ENCODE peak calls at places on chromosomes 4 and X, in four cellular contexts. C is spleen, E is foreskin fibroblast, M is uterus. D is an unnamed sample.

GRCh38 chr4:124053872-124054538 is 657.4 kb downstream of the SPRY1 start:
- DNase-seq in C (no peak), E (peak), M (no peak), D (no peak)

GRCh38 chr4:188430384-188430783 is 291.1 kb downstream of the TRIML1 start:
- DNase-seq in C (no peak), E (no peak), M (no peak), D (no peak)

GRCh38 chrX:81957900-81958545 is 756.1 kb downstream of the SH3BGRL start:
- DNase-seq in C (no peak), E (no peak), M (no peak), D (no peak)

GRCh38 chr4:41329361-41329760 is 72.6 kb downstream of the UCHL1 start:
- DNase-seq in C (no peak), E (no peak), M (no peak), D (no peak)

GRCh38 chrX:150587585-150588503 is 19.4 kb downstream of the MTM1 start:
- DNase-seq in C (no peak), E (peak), M (no peak), D (no peak)

GRCh38 chr4:81516241-81516640 is 44.5 kb upstream of the RASGEF1B start:
- DNase-seq in C (no peak), E (no peak), M (no peak), D (no peak)

GRCh38 chrX:115233497-115234219 is at the start of gene LRCH2:
- DNase-seq in C (peak), E (peak), M (peak), D (no peak)

GRCh38 chr4:56099378-56099786 is 150.6 kb downstream of the CEP135 start:
- DNase-seq in C (no peak), E (no peak), M (no peak), D (no peak)

GRCh38 chr4:153643406-153644016 is 40.6 kb upstream of the TLR2 start:
- DNase-seq in C (no peak), E (peak), M (no peak), D (no peak)

GRCh38 chrX:19883878-19884277 is 3.5 kb downstream of the SH3KBP1 start:
- DNase-seq in C (no peak), E (no peak), M (no peak), D (no peak)

GRCh38 chrX:86946569-86946968 is 571.0 kb upstream of the KLHL4 start:
- DNase-seq in C (no peak), E (no peak), M (no peak), D (no peak)

GRCh38 chrX:67614006-67614405 is 70.2 kb downstream of the AR start:
- DNase-seq in C (no peak), E (no peak), M (no peak), D (no peak)

GRCh38 chr4:7444731-7445130 is 10.0 kb upstream of the PSAPL1 start:
- DNase-seq in C (no peak), E (no peak), M (no peak), D (peak)

GRCh38 chrX:45912316-45912715 is 632.9 kb downstream of the ZNF674 start:
- DNase-seq in C (no peak), E (no peak), M (no peak), D (no peak)

GRCh38 chr4:20255823-20256222 is 4.1 kb downstream of the SLIT2 start:
- DNase-seq in C (no peak), E (peak), M (no peak), D (no peak)

GRCh38 chr4:145882594-145882993 is 56.0 kb downstream of the ZNF827 start:
- DNase-seq in C (no peak), E (no peak), M (no peak), D (no peak)

GRCh38 chr4:125994024-125994423 is 679.3 kb downstream of the FAT4 start:
- DNase-seq in C (no peak), E (peak), M (no peak), D (no peak)

GRCh38 chr4:880684-881405 is 51.3 kb downstream of the GAK start:
- DNase-seq in C (no peak), E (no peak), M (no peak), D (no peak)

GRCh38 chr4:137212601-137213000 is 319.7 kb downstream of the PCDH18 start:
- DNase-seq in C (no peak), E (no peak), M (no peak), D (no peak)

GRCh38 chr4:139295317-139296299 is 5.7 kb upstream of the NAA15 start:
- DNase-seq in C (peak), E (peak), M (peak), D (peak)

GRCh38 chr4:19002170-19002569 is 980.6 kb upstream of the LCORL start:
- DNase-seq in C (no peak), E (no peak), M (no peak), D (no peak)

GRCh38 chrX:1558761-1559468 is 21.9 kb upstream of the P2RY8 start:
- DNase-seq in C (no peak), E (no peak), M (no peak), D (no peak)

GRCh38 chr4:64581422-64581821 is 172.2 kb upstream of the TECRL start:
- DNase-seq in C (no peak), E (peak), M (no peak), D (no peak)

GRCh38 chr4:545612-546011 is 30.5 kb downstream of the TMEM271 start:
- DNase-seq in C (peak), E (no peak), M (no peak), D (no peak)

GRCh38 chr4:87838207-87838606 is 5.4 kb downstream of the MEPE start:
- DNase-seq in C (no peak), E (peak), M (no peak), D (no peak)
- TF ChIP-seq CTCF in C (no peak), E (peak), M (peak), D (no peak)

DNA sequence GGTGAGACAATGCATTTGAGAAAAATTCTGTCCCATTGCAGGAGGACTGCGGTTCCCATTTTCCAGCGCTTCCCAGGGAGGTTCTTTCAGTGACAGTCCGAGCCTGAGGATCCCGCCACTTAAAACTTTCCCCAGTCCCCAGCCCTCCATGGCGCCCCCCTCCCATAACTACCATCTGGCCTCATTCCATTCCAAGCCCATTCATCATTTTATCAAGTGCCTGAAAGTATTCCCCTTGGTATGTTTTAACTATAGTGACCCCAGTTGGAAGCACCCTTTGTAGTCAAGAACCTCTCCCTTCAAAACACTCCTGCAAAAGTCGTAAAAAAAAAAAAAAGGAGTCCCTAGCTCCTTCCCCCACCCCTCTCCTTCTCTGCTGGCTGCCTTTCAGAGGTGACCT is 1.2 kb downstream of the RASL11B start:
- DNase-seq in C (no peak), E (no peak), M (no peak), D (no peak)
- H3K4me3 ChIP-seq in C (peak), E (no peak), M (peak), D (peak)

DNA sequence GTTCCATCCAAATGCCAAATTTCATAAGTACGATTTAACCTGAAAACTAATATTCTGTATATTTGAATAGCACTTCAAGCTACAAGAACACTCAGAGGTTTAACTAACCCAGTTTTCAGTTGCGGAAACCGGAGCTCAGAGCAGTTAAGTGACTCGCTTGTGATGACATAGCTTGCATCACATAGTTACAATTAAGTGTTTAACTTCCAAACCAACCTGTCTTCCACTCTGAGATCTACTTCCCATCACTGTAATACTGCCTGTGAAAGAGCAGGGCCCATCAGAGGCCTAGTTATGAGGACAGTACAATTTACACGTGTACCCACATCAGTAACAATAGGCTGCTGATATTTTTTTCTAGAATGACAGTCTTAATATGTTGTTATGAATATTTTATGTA is 120.3 kb downstream of the MAD2L1 start:
- DNase-seq in C (no peak), E (peak), M (no peak), D (no peak)
- TF ChIP-seq CTCF in C (no peak), E (no peak), M (no peak), D (no peak)

DNA sequence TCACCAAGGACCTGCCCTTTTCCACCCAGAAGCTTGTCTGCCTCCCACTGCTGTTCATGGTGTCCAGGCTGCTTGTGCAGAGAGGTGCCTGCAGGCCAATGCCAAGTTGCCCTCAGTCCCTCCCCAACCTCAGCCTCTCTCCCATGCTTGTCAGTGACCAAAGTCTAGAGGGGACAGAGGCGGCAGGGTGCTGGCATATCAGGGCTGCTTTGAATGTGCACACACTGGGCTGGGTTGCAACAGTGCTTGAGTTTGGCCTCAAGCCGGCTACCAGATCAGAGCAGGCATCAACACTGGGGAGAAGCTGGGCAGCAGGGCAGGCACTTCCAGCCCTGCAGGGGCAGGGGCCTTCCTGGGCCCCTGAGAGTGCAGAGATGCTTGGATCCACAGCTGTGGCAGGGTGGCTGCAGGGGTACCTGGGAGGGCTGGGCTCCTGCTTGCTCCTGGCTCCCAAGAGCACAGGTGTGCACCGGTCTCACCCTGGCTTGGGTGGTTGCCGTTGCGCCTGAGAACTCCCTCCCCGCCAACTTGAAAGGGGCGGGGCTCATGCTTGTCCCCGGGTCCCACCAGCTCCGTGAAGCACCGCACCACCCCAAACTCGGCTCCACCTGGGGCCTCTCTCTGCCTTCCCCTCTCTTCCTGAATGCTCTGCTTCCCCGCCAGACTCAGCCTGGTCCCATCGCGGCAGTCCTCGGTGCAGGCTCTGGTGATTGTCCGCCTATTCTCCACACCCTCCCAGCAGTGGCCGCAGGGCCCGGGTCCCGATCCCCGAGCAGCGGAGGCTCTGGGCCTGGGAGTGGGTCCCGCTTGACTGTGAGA is 1681.9 kb upstream of the ADGRL3 start:
- DNase-seq in C (peak), E (no peak), M (no peak), D (no peak)
- H3K4me3 ChIP-seq in C (no peak), E (no peak), M (no peak), D (no peak)

DNA sequence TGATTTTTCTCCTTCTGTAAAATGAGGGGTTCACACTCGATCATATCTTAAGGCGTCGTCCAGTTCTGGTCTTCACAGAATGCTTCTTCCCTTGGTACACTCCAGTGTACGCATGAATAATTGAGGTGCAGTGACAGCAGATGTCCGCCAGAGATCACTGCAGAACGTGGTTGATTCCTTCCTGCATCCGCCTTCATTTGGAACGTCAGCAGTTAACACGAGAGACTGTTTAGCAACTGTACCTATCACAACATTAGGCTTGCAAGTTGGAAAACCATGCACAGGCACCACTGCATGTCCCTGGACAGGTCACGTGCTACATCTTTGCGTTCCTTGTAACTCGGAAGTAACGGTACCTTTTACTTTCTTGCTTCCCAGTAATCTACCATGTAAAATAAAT is 66.0 kb upstream of the GEMIN8 start:
- DNase-seq in C (no peak), E (peak), M (peak), D (no peak)
- TF ChIP-seq CTCF in C (peak), E (peak), M (peak), D (peak)

GRCh38 chrX:84188320-84188834 is 378 bp upstream of the RPS6KA6 start:
- DNase-seq in C (no peak), E (peak), M (peak), D (peak)
- H3K4me3 ChIP-seq in C (peak), E (peak), M (peak), D (peak)

GRCh38 chrX:49230500-49231232 is 2.5 kb downstream of the CACNA1F start:
- DNase-seq in C (peak), E (peak), M (peak), D (peak)
- TF ChIP-seq CTCF in C (no peak), E (no peak), M (no peak), D (no peak)